ENCODE peak calls at places on chromosomes 7 and 10, in four cellular contexts. S, O, Z and R are unnamed samples.

GRCh38 chr10:132884041-132884440 is 58.3 kb downstream of the CFAP46 start:
- DNase-seq in O (no peak), Z (no peak), S (no peak), R (no peak)

GRCh38 chr10:84522612-84523462 is 194.4 kb downstream of the CCSER2 start:
- DNase-seq in Z (no peak), S (no peak), O (no peak), R (no peak)

GRCh38 chr7:104267701-104268368 is 60.0 kb upstream of the ORC5 start:
- DNase-seq in S (peak), Z (no peak), O (no peak), R (no peak)

GRCh38 chr7:25134360-25135010 is 9.4 kb upstream of the CYCS start:
- DNase-seq in Z (no peak), O (no peak), S (no peak), R (no peak)

GRCh38 chr7:5296627-5297226 is 14.0 kb downstream of the SLC29A4 start:
- DNase-seq in O (no peak), Z (no peak), S (no peak), R (peak)

GRCh38 chr10:48655426-48656240 is 29.0 kb upstream of the WDFY4 start:
- DNase-seq in Z (no peak), S (peak), O (peak), R (no peak)

GRCh38 chr10:24465899-24466615 is 257.1 kb downstream of the KIAA1217 start:
- DNase-seq in Z (no peak), O (peak), S (peak), R (no peak)

GRCh38 chr7:113831509-113831908 is 87.3 kb downstream of the PPP1R3A start:
- DNase-seq in Z (no peak), O (no peak), S (no peak), R (no peak)

GRCh38 chr10:103616705-103617361 is 123.3 kb downstream of the NEURL1 start:
- DNase-seq in S (no peak), O (no peak), Z (peak), R (no peak)

GRCh38 chr7:103660455-103661371 is 214.7 kb upstream of the SLC26A5 start:
- DNase-seq in Z (no peak), S (peak), O (peak), R (no peak)

GRCh38 chr7:77415822-77416620 is at the start of gene GSAP:
- DNase-seq in O (peak), Z (no peak), S (peak), R (peak)

GRCh38 chr10:89235073-89235798 is 16.3 kb downstream of the LIPA start:
- DNase-seq in Z (no peak), O (no peak), S (no peak), R (no peak)

GRCh38 chr10:61835909-61836232 is 65.6 kb upstream of the ARID5B start:
- DNase-seq in S (peak), O (no peak), Z (peak), R (no peak)